ENCODE peak calls at places on chromosomes 11 and 22, in four cellular contexts. Z is esophagus squamous epithelium, W is GM12865, P is A549. O is an unnamed sample.

GRCh38 chr11:134150195-134150903 is 73.4 kb downstream of the NCAPD3 start:
- DNase-seq in Z (no peak), P (no peak), W (no peak), O (peak)

GRCh38 chr11:1485504-1485885 is 1.1 kb downstream of the MOB2 start:
- DNase-seq in Z (no peak), W (no peak), P (no peak), O (no peak)

GRCh38 chr11:75768112-75768908 is at the start of gene DGAT2:
- DNase-seq in W (peak), Z (no peak), P (peak), O (peak)

GRCh38 chr11:111938687-111939160 is 1.6 kb downstream of the DIXDC1 start:
- DNase-seq in Z (no peak), P (no peak), W (peak), O (peak)

GRCh38 chr11:44613081-44613628 is 47.7 kb downstream of the CD82 start:
- DNase-seq in P (no peak), W (peak), Z (no peak), O (no peak)

GRCh38 chr11:118295834-118296454 is 8.6 kb upstream of the CD3E start:
- DNase-seq in Z (no peak), P (no peak), W (peak), O (peak)

GRCh38 chr22:36398602-36399472 is 11.1 kb upstream of the MYH9 start:
- DNase-seq in P (no peak), Z (no peak), W (no peak), O (no peak)

GRCh38 chr11:133064961-133065360 is 467.3 kb downstream of the OPCML start:
- DNase-seq in P (no peak), Z (no peak), W (no peak), O (no peak)

GRCh38 chr11:7467652-7468051 is 17.7 kb upstream of the OLFML1 start:
- DNase-seq in Z (no peak), P (no peak), W (peak), O (peak)

GRCh38 chr22:33837806-33838205 is 82.5 kb downstream of the LARGE1 start:
- DNase-seq in Z (no peak), W (no peak), P (no peak), O (no peak)

GRCh38 chr22:39496131-39496838 is 5.8 kb upstream of the MIEF1 start:
- DNase-seq in W (peak), P (peak), Z (no peak), O (peak)

GRCh38 chr11:67071420-67072284 is 15.0 kb downstream of the RHOD start:
- DNase-seq in Z (no peak), P (peak), W (peak), O (peak)

GRCh38 chr11:86459682-86460460 is 85.2 kb downstream of the CCDC81 start:
- DNase-seq in P (peak), W (no peak), Z (no peak), O (no peak)

GRCh38 chr11:78993800-78994430 is 419.3 kb upstream of the NARS2 start:
- DNase-seq in Z (no peak), P (no peak), W (no peak), O (no peak)

GRCh38 chr22:30474683-30475424 is 3.0 kb upstream of the SEC14L3 start:
- DNase-seq in W (no peak), Z (no peak), P (no peak), O (peak)

GRCh38 chr11:78256962-78257361 is 68.2 kb downstream of the USP35 start:
- DNase-seq in Z (no peak), P (no peak), W (no peak), O (no peak)

GRCh38 chr11:70953720-70954119 is 298.7 kb downstream of the SHANK2 start:
- DNase-seq in P (no peak), W (no peak), Z (no peak), O (no peak)

GRCh38 chr11:82994615-82995014 is 77.1 kb downstream of the RAB30 start:
- DNase-seq in W (no peak), P (no peak), Z (no peak), O (no peak)

GRCh38 chr22:42930810-42931420 is 73.8 kb upstream of the ARFGAP3 start:
- DNase-seq in W (peak), P (no peak), Z (no peak), O (peak)
- TF ChIP-seq CTCF in W (no peak), P (no peak), Z (peak), O (no peak)

GRCh38 chr11:129880311-129880710 is 15.1 kb downstream of the NFRKB start:
- DNase-seq in Z (no peak), P (no peak), W (no peak), O (no peak)
- TF ChIP-seq CTCF in Z (no peak), P (no peak), W (no peak), O (no peak)

DNA sequence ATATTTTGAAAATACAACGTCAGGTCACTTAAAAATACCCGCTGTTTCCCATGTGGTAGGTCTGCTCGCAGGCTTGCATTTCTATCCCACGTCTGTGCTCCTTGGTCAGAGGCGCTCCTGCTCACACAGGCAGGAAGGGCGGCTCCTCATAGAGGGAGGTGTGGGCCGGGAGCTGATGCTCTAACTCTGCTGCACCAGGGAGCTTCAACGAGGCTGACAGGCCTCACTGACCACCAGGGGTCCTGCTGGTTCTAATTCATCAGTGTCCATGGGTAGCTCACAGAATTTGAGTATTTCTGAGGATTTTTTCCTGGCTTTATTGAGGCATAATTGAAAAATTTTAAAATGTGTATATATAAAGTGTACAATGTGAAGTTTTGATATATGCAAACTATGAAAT is 68.5 kb downstream of the PIWIL3 start:
- DNase-seq in Z (no peak), P (no peak), W (no peak), O (no peak)
- TF ChIP-seq CTCF in Z (no peak), P (peak), W (no peak), O (no peak)

GRCh38 chr11:64837887-64838351 is 6.5 kb downstream of the CDC42BPG start:
- DNase-seq in Z (no peak), P (no peak), W (no peak), O (no peak)
- TF ChIP-seq CTCF in Z (no peak), P (no peak), W (no peak), O (no peak)

DNA sequence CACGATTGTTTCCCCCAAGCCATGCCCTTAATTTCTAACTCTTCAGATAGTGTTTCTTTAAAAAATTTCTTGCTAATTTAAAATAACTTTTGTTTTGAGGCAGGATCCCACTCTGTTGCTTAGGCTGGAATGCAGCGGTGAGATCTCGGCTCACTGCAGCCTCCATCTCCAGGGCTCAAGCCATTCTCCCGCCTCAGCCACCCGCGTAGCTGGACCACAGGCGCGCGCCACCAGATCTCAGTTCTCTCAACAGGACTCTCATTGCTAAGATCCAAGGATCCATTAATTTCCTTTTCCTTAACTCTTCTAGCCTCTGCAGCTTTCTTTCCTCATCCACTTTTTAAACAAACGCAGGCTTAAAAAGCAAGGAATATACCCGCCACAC is 323 bp upstream of the MED17 start:
- DNase-seq in W (no peak), P (no peak), Z (no peak), O (no peak)
- TF ChIP-seq CTCF in W (no peak), P (no peak), Z (no peak), O (no peak)

GRCh38 chr11:13016415-13016814 is 7.3 kb downstream of the RASSF10 start:
- DNase-seq in Z (no peak), P (no peak), W (peak), O (no peak)
- TF ChIP-seq CTCF in Z (peak), P (peak), W (no peak), O (no peak)

DNA sequence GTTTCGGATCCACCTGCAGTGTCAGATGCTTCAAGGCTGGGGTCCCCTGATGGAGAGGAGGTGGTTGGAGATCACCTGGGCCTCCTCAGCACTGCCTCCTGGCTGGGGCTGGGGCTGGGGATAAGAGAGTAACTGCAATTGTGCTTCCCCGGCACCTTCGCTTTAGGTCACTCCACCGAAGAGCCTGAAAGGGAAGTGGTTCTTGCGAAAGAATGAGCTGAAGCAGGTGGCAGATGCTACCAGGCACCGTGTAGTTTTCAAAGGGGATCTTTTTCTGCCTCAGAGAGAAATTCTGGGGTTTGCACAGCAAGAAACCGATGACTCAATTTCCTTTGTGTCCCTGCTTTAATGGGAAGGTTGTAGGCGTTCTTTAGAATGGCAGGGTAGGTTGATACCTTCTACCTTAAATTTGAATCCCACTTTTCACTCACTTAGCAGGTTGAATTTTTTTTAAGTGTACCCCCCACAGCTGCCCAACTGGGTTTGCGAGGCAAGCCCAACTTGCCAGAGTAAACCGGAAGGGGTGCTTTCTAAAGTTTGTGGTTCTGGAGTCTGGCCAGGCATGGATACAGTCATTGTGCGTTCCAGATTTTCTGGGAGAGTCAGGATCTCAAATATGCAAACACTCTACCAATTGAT is 5.3 kb downstream of the CD44 start:
- DNase-seq in P (no peak), W (peak), Z (no peak), O (peak)
- TF ChIP-seq CTCF in P (no peak), W (no peak), Z (no peak), O (no peak)

DNA sequence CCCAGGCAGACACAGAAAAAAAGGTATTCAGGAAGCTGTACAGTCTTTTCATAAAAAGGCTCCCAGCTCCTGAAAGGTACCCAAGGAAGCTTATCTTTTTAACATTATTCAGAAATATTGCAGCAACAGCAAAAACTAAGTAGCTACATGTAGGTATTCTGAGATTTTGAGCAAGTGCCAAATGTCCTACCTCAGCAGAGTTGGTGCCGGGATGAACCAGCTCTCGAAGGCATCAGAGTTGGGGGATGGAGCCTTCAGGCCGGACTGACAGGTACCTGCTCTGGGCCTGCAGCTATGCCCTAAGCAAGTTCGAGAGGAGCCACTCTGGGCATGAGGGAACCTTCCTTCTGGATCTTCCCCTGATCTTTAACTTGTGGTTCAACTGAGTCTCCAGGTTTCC is 77.1 kb upstream of the TTC12 start:
- DNase-seq in W (no peak), P (no peak), Z (no peak), O (no peak)
- TF ChIP-seq CTCF in W (no peak), P (no peak), Z (no peak), O (no peak)

GRCh38 chr11:19879309-19880087 is 166.9 kb downstream of the NAV2 start:
- DNase-seq in P (no peak), Z (no peak), W (no peak), O (no peak)
- TF ChIP-seq CTCF in P (no peak), Z (no peak), W (no peak), O (no peak)